ENCODE peak calls at places on chromosomes 5 and 9, in ten cellular contexts. C is heart left ventricle, B is tibial nerve, P is thyroid gland, Z is body of pancreas, F is IMR-90, J is Peyer's patch, T is breast epithelium, H is transverse colon, L is prostate gland. Y is an unnamed sample. For H3K4me1, the result is how much of the 10 kb centered on the place peaks cover.

GRCh38 chr5:168793844-168794837 is 215.0 kb upstream of the PANK3 start:
- DNase-seq in C (no peak), B (no peak), P (peak), Z (peak), F (peak), J (no peak), T (no peak), H (no peak), L (no peak), Y (no peak)

GRCh38 chr5:135147294-135148090 is 113.5 kb upstream of the PITX1 start:
- DNase-seq in C (no peak), B (no peak), P (no peak), Z (no peak), F (no peak), J (no peak), T (no peak), H (no peak), L (no peak), Y (no peak)

GRCh38 chr9:134341306-134341705 is 15.1 kb downstream of the RXRA start:
- DNase-seq in C (peak), B (no peak), P (peak), Z (peak), F (no peak), J (no peak), T (no peak), H (peak), L (no peak), Y (no peak)

GRCh38 chr9:68894502-68894901 is 119.4 kb downstream of the PRKACG start:
- DNase-seq in C (no peak), B (no peak), P (peak), Z (no peak), F (no peak), J (no peak), T (no peak), H (no peak), L (no peak), Y (no peak)

GRCh38 chr5:7927466-7928375 is 58.8 kb downstream of the MTRR start:
- DNase-seq in C (no peak), B (no peak), P (peak), Z (peak), F (peak), J (no peak), T (no peak), H (peak), L (peak), Y (no peak)

GRCh38 chr5:74833537-74834266 is 32.5 kb downstream of the FAM169A start:
- DNase-seq in C (no peak), B (no peak), P (no peak), Z (peak), F (no peak), J (no peak), T (peak), H (peak), L (peak), Y (no peak)

GRCh38 chr5:38551020-38552017 is 5.1 kb downstream of the LIFR start:
- DNase-seq in C (no peak), B (no peak), P (no peak), Z (peak), F (peak), J (no peak), T (no peak), H (no peak), L (no peak), Y (no peak)

GRCh38 chr9:21872696-21873095 is 70.3 kb downstream of the MTAP start:
- DNase-seq in C (no peak), B (no peak), P (no peak), Z (no peak), F (no peak), J (no peak), T (no peak), H (no peak), L (no peak), Y (no peak)

GRCh38 chr5:83991566-83992224 is 271.0 kb upstream of the HAPLN1 start:
- DNase-seq in C (no peak), B (no peak), P (no peak), Z (no peak), F (peak), J (no peak), T (no peak), H (no peak), L (no peak), Y (no peak)

GRCh38 chr5:172180936-172181335 is 7.1 kb downstream of the STK10 start:
- DNase-seq in C (no peak), B (no peak), P (no peak), Z (no peak), F (no peak), J (no peak), T (no peak), H (no peak), L (no peak), Y (no peak)

GRCh38 chr9:133702798-133703570 is 35.2 kb downstream of the SARDH start:
- DNase-seq in C (peak), B (no peak), P (no peak), Z (no peak), F (no peak), J (no peak), T (no peak), H (no peak), L (no peak), Y (no peak)

GRCh38 chr5:176980818-176981217 is 25.8 kb downstream of the UIMC1 start:
- DNase-seq in C (no peak), B (no peak), P (no peak), Z (no peak), F (no peak), J (no peak), T (no peak), H (no peak), L (no peak), Y (no peak)

GRCh38 chr5:159208508-159209437 is 580 bp downstream of the RNF145 start:
- DNase-seq in C (peak), B (no peak), P (peak), Z (peak), F (peak), J (peak), T (no peak), H (peak), L (peak), Y (no peak)

GRCh38 chr9:98087420-98088354 is 31.2 kb downstream of the NANS start:
- DNase-seq in C (peak), B (no peak), P (peak), Z (peak), F (peak), J (peak), T (no peak), H (peak), L (peak), Y (no peak)

GRCh38 chr9:70902171-70902570 is 219.2 kb downstream of the TRPM3 start:
- DNase-seq in C (no peak), B (no peak), P (no peak), Z (no peak), F (peak), J (no peak), T (no peak), H (no peak), L (no peak), Y (no peak)

GRCh38 chr9:134432471-134432870 is 106.2 kb downstream of the RXRA start:
- DNase-seq in C (no peak), B (no peak), P (no peak), Z (no peak), F (no peak), J (no peak), T (no peak), H (no peak), L (peak), Y (no peak)

GRCh38 chr9:112288029-112288428 is 45.4 kb downstream of the PTBP3 start:
- DNase-seq in C (no peak), B (no peak), P (peak), Z (no peak), F (peak), J (no peak), T (no peak), H (no peak), L (no peak), Y (no peak)

GRCh38 chr9:130912932-130913598 is 16.5 kb upstream of the QRFP start:
- DNase-seq in C (no peak), B (peak), P (peak), Z (no peak), F (peak), J (no peak), T (no peak), H (no peak), L (no peak), Y (peak)

GRCh38 chr9:136174779-136175744 is 29.9 kb downstream of the LHX3 start:
- DNase-seq in C (peak), B (no peak), P (no peak), Z (no peak), F (no peak), J (no peak), T (no peak), H (no peak), L (no peak), Y (no peak)

GRCh38 chr5:133294380-133294779 is 242.6 kb downstream of the HSPA4 start:
- DNase-seq in C (peak), B (no peak), P (no peak), Z (no peak), F (no peak), J (no peak), T (no peak), H (no peak), L (no peak), Y (no peak)

GRCh38 chr5:54480296-54480695 is 24.8 kb downstream of the HSPB3 start:
- DNase-seq in C (no peak), B (no peak), P (no peak), Z (no peak), F (peak), J (no peak), T (no peak), H (no peak), L (no peak), Y (no peak)

GRCh38 chr5:88827997-88828396 is 55.0 kb downstream of the MEF2C start:
- DNase-seq in C (no peak), B (no peak), P (no peak), Z (no peak), F (peak), J (no peak), T (no peak), H (no peak), L (no peak), Y (no peak)

GRCh38 chr9:105969672-105970071 is 275.3 kb downstream of the TMEM38B start:
- DNase-seq in C (no peak), B (no peak), P (no peak), Z (no peak), F (no peak), J (no peak), T (no peak), H (no peak), L (no peak), Y (no peak)
- H3K4me1 ChIP-seq in C (under half), B (under half), P (under half), Z (under half), F (under half), J (under half), T (under half), H (under half), L (under half), Y (under half)

GRCh38 chr9:37438359-37438758 is 15.9 kb downstream of the GRHPR start:
- DNase-seq in C (no peak), B (no peak), P (no peak), Z (no peak), F (no peak), J (no peak), T (no peak), H (no peak), L (no peak), Y (no peak)
- TF ChIP-seq POLR2A in C (no peak), B (no peak), P (no peak), Z (no peak), F (no peak), J (no peak), T (no peak), H (no peak), L (no peak), Y (no peak)

GRCh38 chr5:139655727-139656271 is 7.7 kb downstream of the CXXC5 start:
- DNase-seq in C (peak), B (no peak), P (peak), Z (peak), F (peak), J (no peak), T (no peak), H (no peak), L (peak), Y (no peak)
- H3K4me1 ChIP-seq in C (half or more), B (half or more), P (half or more), Z (half or more), F (half or more), J (under half), T (half or more), H (half or more), L (half or more), Y (half or more)

DNA sequence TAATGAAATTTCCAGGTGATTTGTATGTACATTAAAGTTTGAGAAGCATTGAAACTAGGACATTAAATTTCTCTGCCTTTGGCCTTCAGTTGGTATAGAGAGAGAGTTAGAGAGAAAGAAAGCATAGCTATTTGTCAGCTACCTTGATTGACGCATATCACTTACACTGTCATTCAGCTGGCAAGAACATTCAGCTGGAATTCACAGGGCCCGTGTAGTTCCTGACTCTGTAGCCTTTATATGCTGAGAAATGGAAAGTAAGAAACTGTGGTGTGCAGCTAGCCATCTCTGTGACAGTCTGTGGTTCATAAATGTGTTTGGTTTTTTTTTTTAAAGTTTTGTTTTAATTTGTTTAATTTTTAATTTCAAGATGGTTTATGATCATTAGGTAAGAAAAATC is 58.9 kb downstream of the DMXL1 start:
- DNase-seq in C (no peak), B (no peak), P (no peak), Z (no peak), F (no peak), J (no peak), T (no peak), H (no peak), L (no peak), Y (no peak)
- TF ChIP-seq POLR2A in C (no peak), B (no peak), P (no peak), Z (no peak), F (no peak), J (no peak), T (no peak), H (no peak), L (no peak), Y (no peak)

DNA sequence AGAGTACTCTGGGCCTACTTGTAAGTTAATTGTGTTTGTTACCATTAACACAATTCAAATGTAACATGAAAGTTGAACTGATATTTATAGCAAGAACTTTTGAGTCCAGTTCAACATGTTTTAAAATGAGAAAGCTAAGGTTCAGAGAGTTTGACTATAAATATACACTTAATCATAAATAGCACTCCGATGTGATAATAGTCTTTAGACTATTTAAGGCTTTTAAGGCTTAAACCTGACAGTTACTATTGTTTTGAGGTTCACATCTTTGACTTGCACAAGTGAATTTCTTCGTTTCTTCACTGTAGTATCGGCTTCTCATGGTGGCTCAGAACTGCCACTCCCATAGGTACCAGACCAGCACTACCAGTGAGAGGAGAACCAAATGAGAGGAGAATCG is 42.4 kb downstream of the ZNF608 start:
- DNase-seq in C (no peak), B (no peak), P (no peak), Z (no peak), F (no peak), J (no peak), T (no peak), H (no peak), L (no peak), Y (no peak)
- H3K4me1 ChIP-seq in C (half or more), B (half or more), P (under half), Z (half or more), F (under half), J (under half), T (under half), H (half or more), L (under half), Y (half or more)

DNA sequence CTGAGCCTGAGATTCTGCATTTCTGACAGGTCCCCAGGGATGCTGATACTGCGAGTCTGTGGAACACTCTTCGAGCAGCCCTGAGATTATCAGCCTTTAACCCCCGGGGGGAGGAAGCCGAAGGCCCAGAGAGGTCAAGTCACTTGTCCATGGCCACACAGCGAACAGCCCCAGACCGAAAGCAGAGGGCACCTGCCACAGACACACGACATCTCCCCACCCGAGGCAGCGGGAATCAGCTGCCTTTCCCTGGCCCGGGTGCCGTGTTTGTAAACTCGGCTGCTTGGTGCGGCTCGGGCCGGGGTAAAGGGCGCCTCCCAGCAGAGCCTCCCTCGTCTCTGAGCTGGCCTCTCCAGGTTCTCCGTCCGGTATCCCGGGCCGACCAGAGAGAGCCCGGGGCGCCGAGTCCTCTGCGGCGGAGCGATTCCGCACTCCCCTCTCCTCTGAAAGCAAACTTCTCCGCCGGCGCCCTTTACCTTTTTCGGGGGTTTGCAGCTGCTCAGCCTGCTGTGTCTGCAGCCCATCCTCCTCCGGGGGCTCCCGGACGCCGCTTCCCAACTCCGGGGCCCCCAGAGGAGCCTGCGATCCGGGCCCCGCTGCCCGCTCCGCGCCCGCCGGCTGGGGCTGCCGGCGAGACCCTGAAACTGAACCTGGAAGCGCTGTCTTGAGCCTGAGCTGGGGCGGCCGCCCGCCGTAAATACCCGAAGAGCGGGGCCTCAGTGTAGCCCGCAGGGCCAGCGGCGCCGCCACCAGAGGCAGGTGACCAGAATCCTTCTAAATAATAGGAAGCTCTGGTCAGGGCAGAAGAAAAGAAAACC is at the start of gene CCDC69:
- DNase-seq in C (peak), B (peak), P (peak), Z (peak), F (peak), J (peak), T (peak), H (peak), L (peak), Y (peak)
- TF ChIP-seq POLR2A in C (peak), B (peak), P (no peak), Z (peak), F (no peak), J (peak), T (peak), H (peak), L (peak), Y (peak)

Y was measured in gastrocnemius medialis.